ENCODE peak calls at places on chromosomes 11 and 22, in six cellular contexts. J, A, P, D, I and X are unnamed samples.

GRCh38 chr11:830295-831131 is 2.2 kb upstream of the CD151 start:
- DNase-seq in I (no peak), J (peak), P (peak), A (no peak), D (peak), X (peak)

GRCh38 chr11:37104380-37104779 is 506.3 kb upstream of the RAG2 start:
- DNase-seq in J (no peak), P (no peak), D (no peak), I (no peak), A (no peak), X (no peak)

GRCh38 chr11:129819237-129819636 is 3.6 kb downstream of the TMEM45B start:
- DNase-seq in P (no peak), A (no peak), I (no peak), D (no peak), J (no peak), X (no peak)

GRCh38 chr22:39177456-39177775 is 24.9 kb upstream of the CBX7 start:
- DNase-seq in A (no peak), P (no peak), D (no peak), J (no peak), I (no peak), X (no peak)

GRCh38 chr11:83156150-83156995 is 558 bp upstream of the PCF11 start:
- DNase-seq in I (peak), D (peak), P (peak), A (peak), J (peak), X (peak)

GRCh38 chr11:68903288-68903630 is 373 bp downstream of the MRPL21 start:
- DNase-seq in J (no peak), A (no peak), D (no peak), I (no peak), P (peak), X (no peak)

GRCh38 chr11:29333993-29334780 is 682.6 kb downstream of the KCNA4 start:
- DNase-seq in A (peak), J (no peak), P (peak), D (no peak), I (peak), X (peak)

GRCh38 chr11:112255075-112255739 is 5.5 kb downstream of the PLET1 start:
- DNase-seq in A (peak), D (no peak), J (no peak), I (no peak), P (no peak), X (peak)

GRCh38 chr11:44288133-44288526 is 21.8 kb downstream of the ALX4 start:
- DNase-seq in J (no peak), D (no peak), A (no peak), I (no peak), P (no peak), X (no peak)

GRCh38 chr11:3855808-3856491 is 486 bp downstream of the STIM1 start:
- DNase-seq in D (peak), J (peak), A (no peak), P (peak), I (no peak), X (no peak)

GRCh38 chr11:96664108-96664507 is 274.3 kb downstream of the JRKL start:
- DNase-seq in J (no peak), D (no peak), P (no peak), I (no peak), A (no peak), X (no peak)

GRCh38 chr22:17091851-17092250 is 7.1 kb downstream of the IL17RA start:
- DNase-seq in J (no peak), D (no peak), I (no peak), A (no peak), P (no peak), X (no peak)

GRCh38 chr11:91295591-91295990 is 929.0 kb upstream of the FAT3 start:
- DNase-seq in J (no peak), I (no peak), A (no peak), D (no peak), P (no peak), X (no peak)

GRCh38 chr22:23598805-23599518 is 18.9 kb upstream of the IGLL1 start:
- DNase-seq in J (no peak), P (no peak), I (no peak), A (no peak), D (no peak), X (no peak)

GRCh38 chr11:76169473-76169881 is 36.8 kb downstream of the WNT11 start:
- DNase-seq in P (no peak), D (no peak), J (peak), A (no peak), I (peak), X (no peak)

GRCh38 chr11:130246719-130247118 is 68.0 kb downstream of the ZBTB44 start:
- DNase-seq in D (no peak), A (peak), I (no peak), P (no peak), J (no peak), X (peak)

GRCh38 chr22:37503850-37504249 is 15.4 kb downstream of the CARD10 start:
- DNase-seq in J (no peak), D (no peak), A (no peak), I (no peak), P (no peak), X (no peak)

GRCh38 chr22:45064313-45065268 is 54.8 kb upstream of the PHF21B start:
- DNase-seq in P (no peak), D (no peak), A (peak), I (peak), J (no peak), X (peak)

GRCh38 chr11:116580828-116581227 is 192.0 kb downstream of the BUD13 start:
- DNase-seq in P (peak), J (no peak), I (no peak), D (no peak), A (no peak), X (no peak)

GRCh38 chr11:78038697-78039313 is 15.7 kb upstream of the KCTD14 start:
- DNase-seq in I (no peak), J (no peak), A (no peak), D (no peak), P (no peak), X (no peak)

GRCh38 chr11:73524774-73525173 is 73.1 kb downstream of the FAM168A start:
- DNase-seq in I (no peak), A (no peak), D (no peak), P (no peak), J (no peak), X (no peak)

GRCh38 chr22:48828688-48829087 is 999.0 kb downstream of the BRD1 start:
- DNase-seq in P (no peak), I (no peak), J (no peak), A (no peak), D (no peak), X (no peak)

GRCh38 chr11:105968021-105968697 is 53.9 kb downstream of the MSANTD4 start:
- DNase-seq in J (no peak), P (no peak), I (peak), D (no peak), A (peak), X (peak)

GRCh38 chr22:28977050-28977449 is 84.6 kb downstream of the C22orf31 start:
- DNase-seq in P (peak), D (no peak), I (no peak), A (no peak), J (no peak), X (peak)

GRCh38 chr11:46697303-46697702 is 3.1 kb downstream of the ARHGAP1 start:
- DNase-seq in J (peak), A (no peak), I (no peak), D (no peak), P (no peak), X (no peak)

GRCh38 chr11:64619811-64620285 is 28.8 kb downstream of the SLC22A12 start:
- DNase-seq in J (peak), D (no peak), I (peak), P (peak), A (peak), X (peak)

GRCh38 chr11:13152264-13152663 is 125.3 kb upstream of the BMAL1 start:
- DNase-seq in J (no peak), I (no peak), A (no peak), P (no peak), D (no peak), X (no peak)

GRCh38 chr22:32080904-32081303 is 37.8 kb downstream of the SLC5A1 start:
- DNase-seq in A (peak), J (peak), D (no peak), I (peak), P (peak), X (peak)

GRCh38 chr11:126607374-126607773 is 251.9 kb downstream of the ST3GAL4 start:
- DNase-seq in A (peak), P (peak), I (peak), J (peak), D (no peak), X (peak)

GRCh38 chr11:75083217-75083605 is 13.5 kb downstream of the OR2AT4 start:
- DNase-seq in D (no peak), A (no peak), J (no peak), P (no peak), I (no peak), X (no peak)

GRCh38 chr11:100727410-100727809 is 40.3 kb downstream of the ARHGAP42 start:
- DNase-seq in I (no peak), D (no peak), P (no peak), J (no peak), A (no peak), X (no peak)

GRCh38 chr11:80096736-80097135 is 655.9 kb upstream of the TENM4 start:
- DNase-seq in P (no peak), I (peak), J (no peak), A (peak), D (no peak), X (peak)

GRCh38 chr11:46917109-46918086 is 952 bp downstream of the LRP4 start:
- DNase-seq in I (no peak), D (no peak), A (no peak), J (no peak), P (peak), X (no peak)

GRCh38 chr11:59195596-59195995 is 17.1 kb downstream of the MPEG1 start:
- DNase-seq in D (no peak), P (no peak), A (no peak), I (no peak), J (no peak), X (no peak)

GRCh38 chr11:77287615-77288273 is 13.7 kb downstream of the GDPD4 start:
- DNase-seq in D (no peak), I (peak), A (peak), P (no peak), J (no peak), X (peak)

GRCh38 chr11:130389315-130389935 is 39.0 kb downstream of the ADAMTS8 start:
- DNase-seq in J (no peak), A (no peak), I (no peak), P (no peak), D (no peak), X (no peak)

GRCh38 chr11:81002374-81002773 is 1561.5 kb upstream of the TENM4 start:
- DNase-seq in A (no peak), J (no peak), I (no peak), D (no peak), P (no peak), X (no peak)

GRCh38 chr11:47254381-47254780 is 3.4 kb upstream of the NR1H3 start:
- DNase-seq in J (no peak), I (no peak), D (no peak), A (peak), P (no peak), X (no peak)

DNA sequence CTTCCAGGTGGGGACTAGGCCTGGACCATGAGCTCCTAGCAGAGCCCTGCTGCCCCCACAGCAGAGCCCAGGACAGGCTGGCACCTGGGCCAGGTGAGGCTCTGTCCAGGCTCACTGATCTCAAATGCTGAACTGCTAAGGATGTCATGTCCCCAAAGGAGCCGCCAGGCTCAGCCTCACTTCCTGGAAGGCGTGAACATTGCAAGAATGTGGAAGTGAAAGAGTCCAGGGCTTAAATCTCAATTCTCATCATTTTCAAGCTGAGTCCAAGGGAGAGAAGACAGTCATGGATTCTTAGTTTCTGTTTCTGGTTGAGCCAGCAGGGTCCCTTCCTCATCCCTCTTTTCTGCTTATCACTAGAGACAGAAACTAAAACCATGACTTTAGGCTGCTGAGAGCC is 5.0 kb downstream of the ASCL2 start:
- DNase-seq in P (no peak), I (no peak), J (no peak), D (no peak), A (no peak), X (no peak)
- H3K4me3 ChIP-seq in P (no peak), I (no peak), J (no peak), D (no peak), A (no peak), X (no peak)

DNA sequence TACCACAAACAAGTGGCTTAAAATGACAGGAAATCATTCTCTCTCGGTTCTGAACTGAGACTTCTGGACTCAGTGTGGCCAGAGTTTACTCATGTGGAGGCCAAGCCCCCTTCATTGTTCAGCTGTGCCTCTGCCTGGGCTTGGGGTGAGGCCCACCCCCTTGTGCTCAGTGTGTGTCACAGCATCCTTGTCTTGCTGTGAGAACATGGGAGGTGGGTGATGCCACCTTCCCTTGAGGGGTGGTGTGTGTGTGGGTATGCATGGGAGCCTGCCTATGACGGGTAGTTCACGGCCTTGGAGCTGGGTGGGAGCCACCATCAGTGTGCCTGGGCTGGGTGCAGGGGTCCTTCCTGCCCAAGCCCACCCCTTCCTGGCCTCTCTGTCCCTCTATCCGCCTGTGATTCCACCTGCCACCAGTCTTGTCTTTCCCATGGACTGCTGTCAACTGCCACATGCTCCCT is 101.7 kb downstream of the MORC2 start:
- DNase-seq in A (no peak), J (no peak), I (no peak), P (peak), D (peak), X (no peak)
- TF ChIP-seq CTCF in A (peak), J (no peak), I (peak), P (peak), D (no peak), X (no peak)

GRCh38 chr22:21703684-21704316 is 31.8 kb downstream of the YPEL1 start:
- DNase-seq in A (no peak), J (no peak), P (no peak), D (no peak), I (no peak), X (no peak)
- H3K4me3 ChIP-seq in A (no peak), J (no peak), P (no peak), D (no peak), I (no peak), X (no peak)

GRCh38 chr22:43826142-43827093 is 14.3 kb upstream of the EFCAB6 start:
- DNase-seq in J (peak), P (no peak), D (no peak), I (no peak), A (peak), X (peak)
- TF ChIP-seq CTCF in J (peak), P (no peak), D (peak), I (peak), A (peak), X (peak)

GRCh38 chr22:19951351-19951750 is 9.7 kb upstream of the TXNRD2 start:
- DNase-seq in D (no peak), J (no peak), P (no peak), I (no peak), A (no peak), X (no peak)

GRCh38 chr22:19958083-19959042 is 16.7 kb upstream of the TXNRD2 start:
- DNase-seq in D (peak), A (peak), I (no peak), P (no peak), J (no peak), X (no peak)

GRCh38 chr22:19959043-19959586 is 17.5 kb upstream of the TXNRD2 start:
- DNase-seq in J (peak), P (peak), I (no peak), D (peak), A (peak), X (peak)

GRCh38 chr22:19957445-19957844 is 15.8 kb upstream of the TXNRD2 start:
- DNase-seq in P (no peak), I (no peak), A (no peak), D (peak), J (no peak), X (no peak)

DNA sequence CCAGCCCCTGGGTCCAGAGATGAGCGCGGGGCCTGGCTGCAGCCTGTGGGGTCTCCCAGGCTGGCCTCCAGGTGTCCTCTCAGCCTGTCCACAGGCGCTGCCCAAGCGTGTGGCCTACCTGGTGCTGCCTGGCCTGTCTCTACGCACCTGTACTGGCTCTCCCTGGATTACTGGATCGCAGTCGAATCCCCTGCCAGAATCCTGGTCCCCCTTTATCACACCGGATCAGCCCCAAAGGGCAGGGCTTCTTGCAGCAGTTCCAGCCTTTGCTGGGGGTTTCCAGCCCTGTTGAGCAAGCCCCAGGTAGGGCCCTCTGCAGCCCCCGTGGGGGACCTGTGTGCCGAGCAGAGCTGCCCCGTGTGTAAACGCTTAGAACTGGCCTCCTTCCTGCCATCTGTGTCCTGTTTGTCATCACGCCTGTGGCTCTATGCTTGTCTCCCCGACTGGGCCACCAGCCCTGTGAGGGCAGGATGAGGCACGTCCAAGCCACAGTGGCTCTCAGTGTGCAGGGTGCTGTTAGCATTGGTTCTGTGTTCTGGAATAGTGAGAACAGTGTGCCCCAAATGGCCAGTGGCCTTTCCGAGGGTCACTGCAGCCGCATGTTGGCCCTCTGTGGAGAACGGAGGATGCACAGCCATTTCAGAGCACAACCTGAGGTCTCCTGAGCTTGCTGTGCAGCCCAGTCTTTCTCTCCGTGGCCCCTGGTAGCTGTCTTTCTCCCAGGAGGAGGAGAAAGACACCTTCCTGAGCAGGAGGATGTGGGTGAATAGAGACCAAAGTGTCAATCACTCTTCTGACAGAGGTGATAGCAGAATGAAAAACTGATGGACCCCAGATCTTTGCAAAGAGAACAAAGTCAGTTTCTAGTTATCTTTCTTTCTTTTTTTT is 13.9 kb upstream of the TXNRD2 start:
- DNase-seq in P (no peak), D (peak), J (no peak), I (no peak), A (no peak), X (no peak)
- H3K4me3 ChIP-seq in P (no peak), D (no peak), J (no peak), I (no peak), A (no peak), X (no peak)

GRCh38 chr11:119057000-119057769 is at the start of gene HYOU1:
- DNase-seq in I (peak), P (peak), A (peak), D (peak), J (peak), X (peak)
- TF ChIP-seq CTCF in I (peak), P (peak), A (peak), D (peak), J (peak), X (peak)

GRCh38 chr22:40592352-40593113 is 44.0 kb downstream of the MRTFA start:
- DNase-seq in A (no peak), P (no peak), I (no peak), D (no peak), J (no peak), X (no peak)

GRCh38 chr22:40586781-40587180 is 49.7 kb downstream of the MRTFA start:
- DNase-seq in P (no peak), D (no peak), J (no peak), A (no peak), I (no peak), X (no peak)

GRCh38 chr22:40593460-40594273 is 42.9 kb downstream of the MRTFA start:
- DNase-seq in P (no peak), A (no peak), J (no peak), D (no peak), I (no peak), X (no peak)

GRCh38 chr22:40585205-40585778 is 51.2 kb downstream of the MRTFA start:
- DNase-seq in D (no peak), P (no peak), I (no peak), A (no peak), J (no peak), X (no peak)

DNA sequence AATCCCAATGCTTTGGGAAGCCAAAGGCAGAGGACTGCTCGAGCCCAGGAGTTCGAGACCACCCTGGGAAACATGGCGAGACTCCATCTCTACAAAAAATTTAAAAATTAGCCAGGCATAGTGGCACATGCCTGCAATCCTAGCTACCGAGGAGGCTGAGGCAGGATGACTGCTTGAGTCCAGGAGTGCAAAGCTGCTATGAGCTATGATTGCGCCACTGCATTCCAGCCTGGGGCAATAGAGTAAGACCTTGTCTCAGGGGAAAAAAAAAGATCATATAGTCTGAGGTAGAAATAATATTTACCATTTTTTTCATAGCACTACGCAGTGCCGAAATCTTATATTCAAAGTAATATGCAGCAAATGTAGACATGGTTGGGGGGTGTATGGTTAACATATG is 47.8 kb downstream of the MRTFA start:
- DNase-seq in I (no peak), D (peak), A (peak), J (no peak), P (no peak), X (no peak)
- H3K4me3 ChIP-seq in I (no peak), D (no peak), A (no peak), J (no peak), P (no peak), X (no peak)